ENCODE peak calls at places on chromosome 6, in four cellular contexts. I is body of pancreas, R is thoracic aorta, V is pancreas. B is an unnamed sample. For H3K27me3, the result is how much of the 10 kb centered on the place peaks cover.

GRCh38 chr6:161199845-161200244 is 74.0 kb downstream of the AGPAT4 start:
- DNase-seq in I (no peak), V (no peak), R (no peak), B (no peak)

GRCh38 chr6:81613606-81614005 is 138.9 kb downstream of the TENT5A start:
- DNase-seq in V (no peak), R (no peak), I (no peak), B (no peak)

GRCh38 chr6:16690244-16691142 is 70.8 kb downstream of the ATXN1 start:
- DNase-seq in R (no peak), I (no peak), V (no peak), B (no peak)

GRCh38 chr6:71288228-71289038 is at the start of gene OGFRL1:
- DNase-seq in V (peak), R (peak), I (peak), B (peak)

GRCh38 chr6:19731286-19731685 is 105.9 kb upstream of the ID4 start:
- DNase-seq in R (no peak), I (no peak), V (no peak), B (no peak)

GRCh38 chr6:76840865-76841264 is 622.4 kb downstream of the HTR1B start:
- DNase-seq in R (no peak), I (no peak), V (no peak), B (no peak)

GRCh38 chr6:125953502-125953875 is 3.1 kb upstream of the HINT3 start:
- DNase-seq in I (peak), R (no peak), V (peak), B (no peak)

GRCh38 chr6:27133281-27134227 is 113.9 kb upstream of the PRSS16 start:
- DNase-seq in I (peak), R (no peak), V (no peak), B (no peak)

GRCh38 chr6:35087361-35088280 is 53.5 kb downstream of the TCP11 start:
- DNase-seq in I (no peak), V (no peak), R (no peak), B (no peak)

GRCh38 chr6:108578595-108579038 is 17.9 kb downstream of the FOXO3 start:
- DNase-seq in R (no peak), I (no peak), V (no peak), B (no peak)

GRCh38 chr6:137915778-137916177 is 48.7 kb downstream of the TNFAIP3 start:
- DNase-seq in I (no peak), R (no peak), V (no peak), B (no peak)

GRCh38 chr6:47073125-47074110 is 31.3 kb upstream of the ADGRF1 start:
- DNase-seq in I (no peak), V (no peak), R (no peak), B (no peak)

GRCh38 chr6:35302604-35303218 is 5.1 kb downstream of the DEF6 start:
- DNase-seq in V (no peak), R (no peak), I (no peak), B (no peak)

GRCh38 chr6:141316236-141316635 is 816.5 kb upstream of the GJE1 start:
- DNase-seq in R (no peak), I (no peak), V (no peak), B (no peak)

GRCh38 chr6:23183846-23184245 is 614.5 kb downstream of the HDGFL1 start:
- DNase-seq in I (no peak), V (no peak), R (no peak), B (peak)

GRCh38 chr6:33985947-33986346 is 159.9 kb downstream of the GRM4 start:
- DNase-seq in R (no peak), I (no peak), V (no peak), B (no peak)
- H3K27me3 ChIP-seq in R (under half), I (under half), V (under half), B (under half)

DNA sequence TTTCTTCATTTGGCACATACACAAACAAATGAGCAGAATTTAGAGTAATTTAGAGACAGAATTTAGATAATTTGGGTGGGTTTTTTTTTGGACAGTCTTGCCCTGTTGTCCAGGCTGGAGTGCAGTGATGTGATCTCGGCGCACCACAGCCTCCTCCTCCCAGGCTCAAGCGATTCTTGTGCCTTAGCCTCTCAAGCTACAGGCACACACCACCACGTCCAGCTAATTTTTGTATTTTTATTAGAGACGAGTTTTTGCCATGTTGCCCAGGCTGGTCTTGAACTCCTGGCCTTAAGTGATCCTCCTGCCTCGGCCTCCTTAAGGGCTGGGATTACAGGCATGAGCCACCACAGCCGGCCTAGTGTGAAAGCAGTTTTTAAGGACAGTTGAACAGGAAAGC is 127.8 kb downstream of the MTHFD1L start:
- DNase-seq in R (no peak), I (no peak), V (no peak), B (no peak)
- H3K27ac ChIP-seq in R (no peak), I (no peak), V (no peak), B (no peak)

DNA sequence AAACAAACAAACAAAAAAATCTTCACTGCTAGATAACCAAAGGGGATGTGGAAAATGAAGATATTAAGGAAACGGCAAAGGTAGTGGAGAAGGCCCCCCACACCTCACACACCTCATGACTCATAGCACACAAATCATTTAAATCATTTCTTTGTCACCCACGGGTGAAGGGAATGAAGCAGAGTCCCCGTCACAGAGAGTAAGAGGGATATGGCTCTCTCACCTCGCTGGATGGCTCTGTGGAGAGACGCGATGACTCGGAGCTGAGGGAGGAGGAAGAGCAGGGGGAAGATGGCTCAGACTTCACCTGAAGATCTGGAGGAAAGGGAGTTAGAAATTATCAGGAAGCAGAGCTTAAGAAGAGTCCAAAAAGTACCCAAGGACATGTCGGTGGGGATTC is 1.2 kb downstream of the ATF6B start:
- DNase-seq in I (no peak), V (no peak), R (no peak), B (no peak)
- H3K4me3 ChIP-seq in I (no peak), V (peak), R (peak), B (peak)

GRCh38 chr6:106913676-106914280 is 60.8 kb downstream of the CD24 start:
- DNase-seq in R (no peak), I (no peak), V (no peak), B (no peak)

GRCh38 chr6:106908386-106908840 is 66.1 kb downstream of the CD24 start:
- DNase-seq in R (no peak), I (no peak), V (no peak), B (no peak)

GRCh38 chr6:106913111-106913510 is 61.4 kb downstream of the CD24 start:
- DNase-seq in I (no peak), R (no peak), V (no peak), B (no peak)

GRCh38 chr6:106907754-106908153 is 66.8 kb downstream of the CD24 start:
- DNase-seq in I (no peak), V (no peak), R (no peak), B (no peak)

DNA sequence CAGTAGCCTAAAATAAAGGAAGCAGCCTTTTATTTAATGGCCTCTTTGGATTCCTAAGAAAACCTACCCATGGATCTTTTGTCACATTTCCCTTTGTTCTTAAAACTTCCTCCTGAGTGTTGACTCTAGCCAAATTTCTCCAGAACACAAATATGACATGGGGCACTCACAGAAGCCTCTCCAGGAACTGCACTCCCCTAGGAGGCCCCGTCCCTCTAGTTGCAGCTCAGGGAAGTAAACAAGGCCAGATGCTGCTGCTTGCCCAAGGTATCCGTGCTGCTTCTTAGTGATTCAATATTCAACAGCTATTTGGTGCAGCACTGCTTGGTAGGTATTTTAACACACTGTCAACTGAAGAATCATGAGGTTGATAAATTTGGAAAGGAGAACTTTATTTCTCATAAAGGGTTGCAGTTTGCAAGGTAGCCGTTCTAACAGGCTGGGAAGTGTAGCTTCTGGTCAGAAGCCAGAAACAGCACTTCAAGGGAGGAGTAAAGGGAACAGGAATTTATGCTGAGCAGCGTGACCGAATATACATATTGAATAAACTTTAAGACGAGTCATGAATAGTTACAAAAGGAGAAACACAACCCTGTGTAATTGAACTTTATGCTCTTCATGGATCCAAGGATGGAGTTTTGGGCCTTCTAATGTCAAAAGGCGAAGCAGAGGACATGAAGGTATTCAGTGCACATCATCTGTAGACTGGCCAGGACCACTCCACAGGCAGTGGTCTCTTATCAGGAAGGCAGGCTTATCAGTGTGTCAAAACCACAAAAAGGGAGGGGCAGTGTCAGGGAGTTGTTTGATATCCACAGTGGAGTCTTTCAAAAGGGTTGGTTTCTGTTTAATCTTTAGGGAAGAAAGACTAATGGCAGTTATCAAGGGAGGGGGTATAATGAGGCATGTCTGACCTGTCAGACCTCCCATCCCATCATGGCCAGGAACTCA is 63.3 kb downstream of the CD24 start:
- DNase-seq in R (no peak), V (no peak), I (peak), B (no peak)
- H3K27me3 ChIP-seq in R (under half), V (under half), I (under half), B (under half)

B was measured in dorsolateral prefrontal cortex.